ENCODE peak calls at places on chromosomes 3 and 15, in seven cellular contexts. One of them, this sample, is unnamed.

GRCh38 chr15:69609176-69609575 is 156.6 kb downstream of the RPLP1 start:
- DNase-seq in GM19239: no peak
- DNase-seq in glutamatergic neuron: no peak
- DNase-seq in LoVo: no peak
- DNase-seq in A549: no peak
- DNase-seq in mesendoderm: no peak
- DNase-seq in GM18507: no peak
- DNase-seq in this sample: no peak

GRCh38 chr3:126313580-126314304 is 43.5 kb downstream of the KLF15 start:
- DNase-seq in GM18507: no peak
- DNase-seq in mesendoderm: no peak
- DNase-seq in LoVo: no peak
- DNase-seq in A549: no peak
- DNase-seq in glutamatergic neuron: no peak
- DNase-seq in GM19239: no peak
- DNase-seq in this sample: no peak

GRCh38 chr3:184467171-184467570 is 87.3 kb downstream of the CHRD start:
- DNase-seq in mesendoderm: no peak
- DNase-seq in GM18507: no peak
- DNase-seq in GM19239: no peak
- DNase-seq in LoVo: no peak
- DNase-seq in glutamatergic neuron: no peak
- DNase-seq in A549: no peak
- DNase-seq in this sample: no peak

GRCh38 chr3:157176108-157176507 is 16.2 kb upstream of the CCNL1 start:
- DNase-seq in GM18507: no peak
- DNase-seq in glutamatergic neuron: no peak
- DNase-seq in mesendoderm: no peak
- DNase-seq in LoVo: no peak
- DNase-seq in A549: no peak
- DNase-seq in GM19239: no peak
- DNase-seq in this sample: no peak

GRCh38 chr15:48147358-48147757 is 26.6 kb downstream of the SLC24A5 start:
- DNase-seq in GM18507: no peak
- DNase-seq in glutamatergic neuron: no peak
- DNase-seq in LoVo: no peak
- DNase-seq in GM19239: no peak
- DNase-seq in A549: no peak
- DNase-seq in mesendoderm: no peak
- DNase-seq in this sample: no peak

GRCh38 chr3:52026016-52026415 is 30.3 kb upstream of the RPL29 start:
- DNase-seq in glutamatergic neuron: peak; percentile 57
- DNase-seq in GM18507: no peak
- DNase-seq in LoVo: no peak
- DNase-seq in mesendoderm: no peak
- DNase-seq in GM19239: no peak
- DNase-seq in A549: no peak
- DNase-seq in this sample: no peak

GRCh38 chr3:194632983-194633348 is 253 bp downstream of the TMEM44 start:
- DNase-seq in LoVo: no peak
- DNase-seq in A549: peak; percentile 21
- DNase-seq in mesendoderm: peak; percentile 30
- DNase-seq in GM19239: peak; percentile 51
- DNase-seq in GM18507: no peak
- DNase-seq in glutamatergic neuron: no peak
- DNase-seq in this sample: no peak

GRCh38 chr3:50195501-50196252 is 4.3 kb downstream of the GNAT1 start:
- DNase-seq in glutamatergic neuron: no peak
- DNase-seq in A549: no peak
- DNase-seq in GM18507: no peak
- DNase-seq in mesendoderm: peak; percentile 40
- DNase-seq in GM19239: no peak
- DNase-seq in LoVo: no peak
- DNase-seq in this sample: no peak

GRCh38 chr3:128859573-128860154 is 19.8 kb upstream of the ACAD9 start:
- DNase-seq in GM19239: no peak
- DNase-seq in mesendoderm: peak; percentile 45
- DNase-seq in GM18507: no peak
- DNase-seq in LoVo: no peak
- DNase-seq in A549: no peak
- DNase-seq in glutamatergic neuron: no peak
- DNase-seq in this sample: no peak

This sample was measured in GM12864.